ENCODE peak calls at places on chromosomes 4 and X, in six cellular contexts. One of them, this sample, is unnamed.

GRCh38 chrX:45353462-45353861 is 152.8 kb upstream of the DIPK2B start:
- DNase-seq in cardiac muscle cell: no peak
- DNase-seq in hepatocyte: no peak
- DNase-seq in adrenal gland: no peak
- DNase-seq in right atrium auricular region: no peak
- DNase-seq in HepG2: no peak
- DNase-seq in this sample: no peak

GRCh38 chr4:10571896-10572295 is 112.7 kb downstream of the CLNK start:
- DNase-seq in cardiac muscle cell: no peak
- DNase-seq in hepatocyte: no peak
- DNase-seq in adrenal gland: no peak
- DNase-seq in right atrium auricular region: no peak
- DNase-seq in HepG2: no peak
- DNase-seq in this sample: no peak

GRCh38 chrX:124455966-124456365 is 109.6 kb downstream of the SH2D1A start:
- DNase-seq in cardiac muscle cell: no peak
- DNase-seq in hepatocyte: no peak
- DNase-seq in adrenal gland: no peak
- DNase-seq in right atrium auricular region: no peak
- DNase-seq in HepG2: no peak
- DNase-seq in this sample: no peak

GRCh38 chrX:119809185-119809666 is 17.8 kb upstream of the RPL39 start:
- DNase-seq in cardiac muscle cell: no peak
- DNase-seq in hepatocyte: no peak
- DNase-seq in adrenal gland: no peak
- DNase-seq in right atrium auricular region: no peak
- DNase-seq in HepG2: no peak
- DNase-seq in this sample: no peak

GRCh38 chrX:46903458-46904242 is 8.6 kb upstream of the JADE3 start:
- DNase-seq in cardiac muscle cell: peak; percentile 76
- DNase-seq in hepatocyte: peak; percentile 81
- DNase-seq in adrenal gland: peak; percentile 87
- DNase-seq in right atrium auricular region: peak; percentile 70
- DNase-seq in HepG2: peak; percentile 69
- DNase-seq in this sample: no peak

GRCh38 chrX:104285201-104285600 is 30.5 kb upstream of the ESX1 start:
- DNase-seq in cardiac muscle cell: no peak
- DNase-seq in hepatocyte: no peak
- DNase-seq in adrenal gland: no peak
- DNase-seq in right atrium auricular region: no peak
- DNase-seq in HepG2: no peak
- DNase-seq in this sample: no peak

GRCh38 chr4:13918110-13918509 is 290.6 kb upstream of the BOD1L1 start:
- DNase-seq in cardiac muscle cell: no peak
- DNase-seq in hepatocyte: peak; percentile 48
- DNase-seq in adrenal gland: no peak
- DNase-seq in right atrium auricular region: peak; percentile 59
- DNase-seq in HepG2: peak; percentile 9
- DNase-seq in this sample: peak; percentile 7

GRCh38 chr4:108301583-108302256 is 133.0 kb upstream of the LEF1 start:
- DNase-seq in cardiac muscle cell: no peak
- DNase-seq in hepatocyte: peak; percentile 5
- DNase-seq in adrenal gland: no peak
- DNase-seq in right atrium auricular region: no peak
- DNase-seq in HepG2: no peak
- DNase-seq in this sample: no peak

GRCh38 chrX:111483140-111483539 is 28.3 kb upstream of the SERTM2 start:
- DNase-seq in cardiac muscle cell: no peak
- DNase-seq in hepatocyte: no peak
- DNase-seq in adrenal gland: no peak
- DNase-seq in right atrium auricular region: no peak
- DNase-seq in HepG2: no peak
- DNase-seq in this sample: no peak

DNA sequence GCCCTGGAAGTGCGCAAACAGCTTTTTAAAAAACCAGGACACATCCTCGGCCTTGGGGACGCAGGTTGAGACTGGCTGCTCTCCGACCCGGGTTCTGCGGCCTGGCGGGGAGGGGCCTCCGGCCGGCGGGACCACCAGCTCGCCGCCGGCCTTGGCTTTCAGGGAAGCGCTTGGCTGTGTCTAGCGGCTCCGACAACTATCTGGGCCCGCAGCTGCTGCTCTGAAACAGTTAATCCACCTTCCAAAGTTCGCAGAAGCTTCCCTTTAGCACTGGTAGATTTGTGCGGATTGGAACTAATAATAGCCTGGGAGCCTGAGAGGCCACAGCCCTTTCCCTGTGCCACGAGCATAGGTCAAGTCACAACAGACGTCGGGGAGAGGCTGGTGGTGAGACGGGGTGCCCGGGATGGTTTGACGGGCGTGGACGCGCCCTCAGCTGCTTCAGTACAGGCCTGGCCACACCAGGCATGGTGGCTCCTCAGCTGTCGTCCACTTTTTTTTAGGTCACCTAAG is 1.2 kb upstream of the SEL1L3 start:
- DNase-seq in cardiac muscle cell: peak; percentile 49
- DNase-seq in hepatocyte: no peak
- DNase-seq in adrenal gland: no peak
- DNase-seq in right atrium auricular region: no peak
- DNase-seq in HepG2: no peak
- DNase-seq in this sample: no peak
- H3K4me1 ChIP-seq in cardiac muscle cell: peaks cover 13% of the 10 kb centered on the region
- H3K4me1 ChIP-seq in hepatocyte: peaks cover 10% of the 10 kb centered on the region
- H3K4me1 ChIP-seq in adrenal gland: peaks cover 34% of the 10 kb centered on the region
- H3K4me1 ChIP-seq in right atrium auricular region: peaks cover 32% of the 10 kb centered on the region
- H3K4me1 ChIP-seq in HepG2: peaks cover 8% of the 10 kb centered on the region
- H3K4me1 ChIP-seq in this sample: peaks cover 14% of the 10 kb centered on the region

GRCh38 chrX:134025986-134026731 is 40.8 kb upstream of the GPC3 start:
- DNase-seq in cardiac muscle cell: peak; percentile 22
- DNase-seq in hepatocyte: no peak
- DNase-seq in adrenal gland: no peak
- DNase-seq in right atrium auricular region: no peak
- DNase-seq in HepG2: peak; percentile 55
- DNase-seq in this sample: no peak
- TF ChIP-seq CTCF in cardiac muscle cell: no peak
- TF ChIP-seq CTCF in hepatocyte: no peak
- TF ChIP-seq CTCF in adrenal gland: no peak
- TF ChIP-seq CTCF in right atrium auricular region: no peak
- TF ChIP-seq CTCF in HepG2: peak; percentile 55
- TF ChIP-seq CTCF in this sample: no peak

DNA sequence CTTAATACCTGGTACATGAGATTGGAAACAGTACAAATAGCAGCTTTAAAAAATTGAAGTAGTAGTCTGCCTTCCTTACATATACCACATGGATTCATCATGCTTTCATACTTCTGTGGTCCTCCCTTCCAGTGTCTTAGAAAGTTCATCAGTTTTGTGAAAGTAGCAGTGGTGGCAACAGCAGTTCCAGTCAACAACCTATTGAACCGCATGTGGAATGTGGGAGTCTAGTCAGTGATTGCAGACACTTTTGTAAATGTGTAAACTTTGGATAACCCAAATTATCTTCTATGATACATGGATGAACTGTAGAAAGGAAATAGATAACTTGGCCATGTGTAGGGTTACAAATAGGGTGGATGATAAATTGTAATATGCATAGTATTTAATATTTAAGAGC is 34.1 kb downstream of the FNIP2 start:
- DNase-seq in cardiac muscle cell: no peak
- DNase-seq in hepatocyte: no peak
- DNase-seq in adrenal gland: no peak
- DNase-seq in right atrium auricular region: no peak
- DNase-seq in HepG2: no peak
- DNase-seq in this sample: no peak
- H3K4me1 ChIP-seq in cardiac muscle cell: peaks cover 64% of the 10 kb centered on the region
- H3K4me1 ChIP-seq in hepatocyte: peaks cover 20% of the 10 kb centered on the region
- H3K4me1 ChIP-seq in adrenal gland: peaks cover 30% of the 10 kb centered on the region
- H3K4me1 ChIP-seq in right atrium auricular region: peaks cover 61% of the 10 kb centered on the region
- H3K4me1 ChIP-seq in HepG2: peaks cover 66% of the 10 kb centered on the region
- H3K4me1 ChIP-seq in this sample: no peaks in the 10 kb centered on the region

DNA sequence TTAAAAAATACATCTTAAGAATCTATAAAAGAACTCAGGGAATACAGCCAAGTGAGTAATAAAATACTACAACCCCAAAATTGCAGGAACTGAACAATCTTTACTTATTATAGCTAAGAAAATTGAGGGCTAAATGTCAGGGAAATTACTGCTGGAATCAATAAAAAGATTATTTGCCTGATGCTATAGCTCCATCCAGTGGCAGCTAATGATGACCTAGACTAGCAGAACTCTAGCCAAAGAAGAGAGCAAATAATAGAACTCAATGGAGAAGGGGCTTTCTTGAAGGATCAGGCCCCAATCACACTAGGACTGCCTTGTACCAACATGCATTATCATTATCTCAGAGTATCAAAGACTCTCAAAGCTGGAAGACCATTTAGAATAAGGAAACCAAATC is 85.0 kb upstream of the FAM241A start:
- DNase-seq in cardiac muscle cell: peak; percentile 63
- DNase-seq in hepatocyte: peak; percentile 29
- DNase-seq in adrenal gland: no peak
- DNase-seq in right atrium auricular region: no peak
- DNase-seq in HepG2: peak; percentile 7
- DNase-seq in this sample: no peak
- TF ChIP-seq CTCF in cardiac muscle cell: peak; percentile 49
- TF ChIP-seq CTCF in hepatocyte: peak; percentile 55
- TF ChIP-seq CTCF in adrenal gland: no peak
- TF ChIP-seq CTCF in right atrium auricular region: no peak
- TF ChIP-seq CTCF in HepG2: peak; percentile 28
- TF ChIP-seq CTCF in this sample: no peak

DNA sequence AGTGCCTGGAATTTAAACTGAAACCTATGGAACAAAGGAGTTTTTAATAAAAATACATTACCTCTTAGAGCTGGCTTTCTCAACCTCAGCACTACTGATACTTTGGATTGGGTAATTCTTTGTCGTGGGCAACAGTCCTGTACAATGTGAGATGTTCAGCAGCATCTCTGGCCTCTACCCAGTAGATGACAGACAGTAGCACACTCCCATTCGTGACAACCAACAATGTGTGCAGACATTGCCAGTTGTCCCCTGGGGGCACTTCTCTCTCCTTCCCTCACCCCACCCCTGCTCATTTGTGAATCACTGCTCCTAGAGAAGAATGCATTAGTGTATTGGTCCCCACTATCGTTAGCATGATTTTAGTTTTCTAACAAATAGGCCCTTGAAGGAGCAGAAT is 16.2 kb downstream of the GPAT3 start:
- DNase-seq in cardiac muscle cell: no peak
- DNase-seq in hepatocyte: no peak
- DNase-seq in adrenal gland: no peak
- DNase-seq in right atrium auricular region: no peak
- DNase-seq in HepG2: peak; percentile 42
- DNase-seq in this sample: no peak
- H3K4me1 ChIP-seq in cardiac muscle cell: no peaks in the 10 kb centered on the region
- H3K4me1 ChIP-seq in hepatocyte: no peaks in the 10 kb centered on the region
- H3K4me1 ChIP-seq in adrenal gland: no peaks in the 10 kb centered on the region
- H3K4me1 ChIP-seq in right atrium auricular region: peaks cover 15% of the 10 kb centered on the region
- H3K4me1 ChIP-seq in HepG2: peaks cover 25% of the 10 kb centered on the region
- H3K4me1 ChIP-seq in this sample: peaks cover 5% of the 10 kb centered on the region

GRCh38 chrX:97743014-97743413 is 859.3 kb downstream of the RPA4 start:
- DNase-seq in cardiac muscle cell: no peak
- DNase-seq in hepatocyte: no peak
- DNase-seq in adrenal gland: no peak
- DNase-seq in right atrium auricular region: no peak
- DNase-seq in HepG2: no peak
- DNase-seq in this sample: no peak
- TF ChIP-seq CTCF in cardiac muscle cell: peak; percentile 35
- TF ChIP-seq CTCF in hepatocyte: no peak
- TF ChIP-seq CTCF in adrenal gland: peak; percentile 12
- TF ChIP-seq CTCF in right atrium auricular region: no peak
- TF ChIP-seq CTCF in HepG2: peak; percentile 26
- TF ChIP-seq CTCF in this sample: no peak

DNA sequence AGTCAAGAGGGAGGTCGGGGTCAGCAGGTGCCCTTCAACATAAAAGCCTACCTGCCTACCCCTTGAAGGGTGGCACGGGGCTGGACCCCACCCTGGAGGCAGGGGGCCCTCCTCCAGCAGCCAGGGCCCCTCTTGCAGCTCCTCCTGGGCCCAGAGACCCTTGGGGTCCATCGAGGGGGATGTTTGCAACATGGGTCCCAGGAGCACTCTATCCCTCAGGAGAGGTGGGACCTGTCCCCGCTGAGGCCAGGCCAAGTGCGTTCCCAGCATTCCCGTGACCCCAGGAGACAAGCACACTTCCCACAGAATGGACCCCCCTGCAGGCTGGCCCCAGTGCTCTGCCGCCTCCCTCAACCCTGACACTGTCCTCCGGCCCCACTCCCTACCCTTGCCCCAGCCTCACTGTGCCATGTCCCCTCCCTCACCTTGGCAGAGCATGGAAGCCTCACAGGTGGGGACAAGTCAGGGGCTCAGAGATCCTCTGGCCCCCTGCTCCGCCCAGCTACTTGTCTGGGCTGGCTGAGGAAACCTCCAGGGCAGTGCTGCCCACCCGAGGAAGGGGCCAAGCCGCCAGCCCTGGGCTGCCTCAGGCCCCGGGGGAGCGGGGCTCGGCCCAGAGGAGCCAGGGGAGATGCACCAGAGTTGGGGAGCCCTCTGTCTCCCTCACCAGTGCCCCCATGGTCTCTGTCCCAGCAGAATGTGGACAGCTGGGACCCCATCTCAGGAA is 2.2 kb downstream of the MXD4 start:
- DNase-seq in cardiac muscle cell: no peak
- DNase-seq in hepatocyte: no peak
- DNase-seq in adrenal gland: no peak
- DNase-seq in right atrium auricular region: peak; percentile 57
- DNase-seq in HepG2: no peak
- DNase-seq in this sample: no peak
- H3K4me1 ChIP-seq in cardiac muscle cell: no peaks in the 10 kb centered on the region
- H3K4me1 ChIP-seq in hepatocyte: peaks cover 19% of the 10 kb centered on the region
- H3K4me1 ChIP-seq in adrenal gland: peaks cover 72% of the 10 kb centered on the region
- H3K4me1 ChIP-seq in right atrium auricular region: peaks cover 72% of the 10 kb centered on the region
- H3K4me1 ChIP-seq in HepG2: peaks cover 31% of the 10 kb centered on the region
- H3K4me1 ChIP-seq in this sample: peaks cover 43% of the 10 kb centered on the region

DNA sequence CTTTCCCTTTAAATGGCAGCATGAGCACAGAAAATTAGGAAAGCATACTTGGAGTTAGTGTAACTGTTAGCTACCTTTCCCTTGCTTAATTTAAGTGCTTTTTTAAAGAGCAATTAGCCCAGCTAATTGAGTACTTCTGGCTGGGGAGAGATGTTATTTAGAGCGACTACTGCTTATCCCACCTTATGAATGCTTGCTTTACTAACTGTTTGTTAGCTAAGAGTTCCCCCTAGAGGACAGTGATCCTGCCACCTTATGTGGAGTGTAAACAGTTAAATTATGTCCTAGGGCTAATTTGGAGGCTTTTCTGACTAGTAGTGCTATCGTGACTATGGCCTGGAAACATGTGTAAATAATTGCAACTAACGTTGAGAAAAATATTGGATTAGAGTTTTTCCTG is 909.4 kb downstream of the FSTL5 start:
- DNase-seq in cardiac muscle cell: no peak
- DNase-seq in hepatocyte: no peak
- DNase-seq in adrenal gland: no peak
- DNase-seq in right atrium auricular region: no peak
- DNase-seq in HepG2: no peak
- DNase-seq in this sample: no peak
- TF ChIP-seq CTCF in cardiac muscle cell: no peak
- TF ChIP-seq CTCF in hepatocyte: no peak
- TF ChIP-seq CTCF in adrenal gland: no peak
- TF ChIP-seq CTCF in right atrium auricular region: no peak
- TF ChIP-seq CTCF in HepG2: no peak
- TF ChIP-seq CTCF in this sample: no peak

This sample was measured in thoracic aorta.